ENCODE peak calls at places on chromosome 22, in nine cellular contexts. O is AG04450, Y is endodermal cell, I is fibroblast of lung, J is AG10803, V is IMR-90, Q is cardiac fibroblast, D is endothelial cell of umbilical vein, M is neural crest cell. W is an unnamed sample.

GRCh38 chr22:47381240-47381639 is 618.8 kb downstream of the TBC1D22A start:
- DNase-seq in O (no peak), Y (no peak), I (no peak), J (no peak), V (no peak), Q (no peak), D (no peak), M (no peak), W (no peak)

GRCh38 chr22:50705851-50706351 is 32.1 kb upstream of the ACR start:
- DNase-seq in O (no peak), Y (peak), I (no peak), J (no peak), V (no peak), Q (no peak), D (no peak), M (no peak), W (no peak)

GRCh38 chr22:48785792-48786678 is 1041.6 kb downstream of the BRD1 start:
- DNase-seq in O (no peak), Y (peak), I (no peak), J (no peak), V (no peak), Q (no peak), D (no peak), M (no peak), W (no peak)

GRCh38 chr22:48895831-48896765 is 931.6 kb downstream of the BRD1 start:
- DNase-seq in O (no peak), Y (no peak), I (no peak), J (no peak), V (no peak), Q (no peak), D (no peak), M (no peak), W (no peak)

GRCh38 chr22:43884600-43885318 is 7.1 kb downstream of the PNPLA5 start:
- DNase-seq in O (no peak), Y (peak), I (peak), J (peak), V (peak), Q (peak), D (peak), M (peak), W (peak)

GRCh38 chr22:50595189-50595588 is 5.4 kb upstream of the MAPK8IP2 start:
- DNase-seq in O (no peak), Y (no peak), I (no peak), J (no peak), V (no peak), Q (no peak), D (no peak), M (no peak), W (no peak)

GRCh38 chr22:47161631-47162030 is 399.2 kb downstream of the TBC1D22A start:
- DNase-seq in O (no peak), Y (peak), I (no peak), J (peak), V (no peak), Q (no peak), D (no peak), M (no peak), W (no peak)

GRCh38 chr22:17638182-17638431 is 450 bp upstream of the BCL2L13 start:
- DNase-seq in O (no peak), Y (no peak), I (no peak), J (peak), V (no peak), Q (no peak), D (no peak), M (no peak), W (no peak)

GRCh38 chr22:31734512-31734911 is 15.4 kb downstream of the PRR14L start:
- DNase-seq in O (peak), Y (no peak), I (peak), J (peak), V (peak), Q (peak), D (no peak), M (no peak), W (peak)

GRCh38 chr22:24440270-24440717 is 12.9 kb downstream of the ADORA2A start:
- DNase-seq in O (no peak), Y (no peak), I (no peak), J (no peak), V (no peak), Q (no peak), D (no peak), M (no peak), W (no peak)

GRCh38 chr22:46120420-46120737 is 29.9 kb upstream of the PPARA start:
- DNase-seq in O (no peak), Y (no peak), I (no peak), J (no peak), V (no peak), Q (no peak), D (no peak), M (no peak), W (no peak)

GRCh38 chr22:46121523-46122287 is 28.6 kb upstream of the PPARA start:
- DNase-seq in O (no peak), Y (no peak), I (no peak), J (peak), V (no peak), Q (no peak), D (no peak), M (no peak), W (peak)

GRCh38 chr22:46121079-46121478 is 29.2 kb upstream of the PPARA start:
- DNase-seq in O (no peak), Y (no peak), I (no peak), J (no peak), V (no peak), Q (no peak), D (no peak), M (no peak), W (peak)

GRCh38 chr22:46119093-46119728 is 31.1 kb upstream of the PPARA start:
- DNase-seq in O (no peak), Y (no peak), I (no peak), J (no peak), V (no peak), Q (no peak), D (no peak), M (no peak), W (peak)

DNA sequence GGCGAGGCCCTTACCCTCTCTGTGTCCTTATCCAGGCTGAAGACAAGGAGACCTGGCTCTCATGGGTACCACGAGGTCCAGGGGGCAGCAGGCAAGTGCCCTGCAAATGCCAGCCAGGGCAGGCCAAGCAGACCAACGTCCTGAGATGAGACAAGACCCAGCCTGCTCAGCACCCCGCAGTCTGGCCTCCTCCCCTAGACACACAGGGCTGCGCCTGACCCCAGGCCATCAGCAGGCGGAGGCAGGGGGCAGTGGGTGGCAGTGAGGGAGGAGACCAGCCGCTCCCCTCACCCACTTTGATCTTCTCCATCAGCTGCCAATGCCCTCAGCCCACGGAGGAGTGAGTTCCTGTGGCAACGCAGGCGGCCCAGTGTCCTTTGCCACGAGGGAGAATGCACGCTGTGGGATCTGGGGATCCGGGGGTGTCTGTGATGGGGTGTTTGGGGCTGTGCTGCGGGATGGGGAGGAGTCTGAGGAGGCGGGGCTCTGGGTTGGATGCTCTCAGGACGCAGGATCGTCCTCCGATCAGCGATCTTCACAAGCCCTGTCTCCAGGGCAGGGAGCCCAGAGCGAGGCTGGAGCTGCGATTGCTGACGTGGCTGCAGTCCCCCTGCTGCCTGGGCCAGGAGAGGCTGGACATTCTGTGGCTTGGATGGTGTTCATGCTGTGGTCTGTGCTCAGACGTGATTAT is 30.5 kb upstream of the PPARA start:
- DNase-seq in O (peak), Y (no peak), I (peak), J (peak), V (peak), Q (peak), D (no peak), M (no peak), W (peak)
- TF ChIP-seq CTCF in O (no peak), Y (no peak), I (no peak), J (peak), V (no peak), Q (peak), D (no peak), M (no peak), W (no peak)

DNA sequence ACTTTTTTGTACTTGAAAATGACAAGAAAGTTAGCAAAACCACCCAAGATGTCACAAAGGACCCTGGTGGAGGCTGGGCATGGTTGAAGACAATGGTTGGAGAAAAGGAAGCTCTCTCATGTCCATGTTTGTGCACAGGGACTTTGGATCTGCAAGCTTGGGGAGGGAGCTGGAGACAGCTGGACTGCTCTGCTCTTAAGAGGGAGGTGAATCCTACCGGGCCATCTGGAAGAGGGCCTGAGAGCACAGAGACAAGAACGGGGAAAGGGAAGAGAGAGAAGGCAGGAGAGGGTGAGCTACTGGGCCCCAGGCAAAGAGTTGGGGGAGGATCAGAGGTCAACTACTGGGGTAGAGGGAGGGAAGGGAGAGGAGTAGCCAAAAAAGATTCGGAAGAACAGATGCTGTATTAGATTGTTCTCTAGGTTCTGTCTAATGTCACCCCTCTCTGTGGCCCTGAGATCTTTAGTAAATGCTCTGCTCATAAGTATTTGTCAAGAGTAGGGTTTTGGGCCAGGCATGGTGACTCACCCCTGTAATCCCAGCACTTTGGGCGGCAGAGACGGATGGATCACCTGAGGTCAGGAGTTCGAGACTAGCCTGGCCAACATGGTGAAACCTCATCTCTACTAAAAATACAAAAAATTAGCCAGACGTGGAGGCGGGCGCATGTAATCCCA is 25.0 kb upstream of the HMOX1 start:
- DNase-seq in O (no peak), Y (no peak), I (peak), J (peak), V (peak), Q (no peak), D (no peak), M (no peak), W (peak)
- TF ChIP-seq CTCF in O (no peak), Y (no peak), I (no peak), J (no peak), V (no peak), Q (no peak), D (no peak), M (no peak), W (no peak)

GRCh38 chr22:41598081-41598480 is 8.4 kb upstream of the PMM1 start:
- DNase-seq in O (no peak), Y (no peak), I (peak), J (peak), V (peak), Q (peak), D (peak), M (no peak), W (peak)

GRCh38 chr22:41598891-41599635 is 9.4 kb upstream of the PMM1 start:
- DNase-seq in O (no peak), Y (no peak), I (no peak), J (no peak), V (no peak), Q (no peak), D (no peak), M (no peak), W (no peak)

GRCh38 chr22:41595703-41596102 is 6.1 kb upstream of the PMM1 start:
- DNase-seq in O (no peak), Y (no peak), I (no peak), J (no peak), V (no peak), Q (no peak), D (no peak), M (no peak), W (no peak)

GRCh38 chr22:41596776-41597634 is 7.4 kb upstream of the PMM1 start:
- DNase-seq in O (no peak), Y (peak), I (peak), J (peak), V (peak), Q (peak), D (peak), M (peak), W (peak)

DNA sequence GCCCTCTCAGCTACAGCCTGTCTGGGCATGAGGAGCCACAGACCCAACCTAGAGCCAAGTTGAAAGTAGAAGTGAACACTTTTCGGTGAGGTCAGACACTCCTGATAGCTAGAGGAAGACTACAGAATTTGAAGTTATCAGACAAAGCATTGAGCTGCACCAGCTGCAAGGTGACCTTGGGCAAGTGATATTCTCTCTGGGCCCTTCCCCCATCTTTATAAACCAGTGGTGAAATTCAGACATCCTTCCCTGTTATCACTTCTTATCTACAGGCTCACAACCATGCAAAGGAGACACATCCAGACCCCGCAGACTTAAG is 8.0 kb upstream of the PMM1 start:
- DNase-seq in O (no peak), Y (no peak), I (no peak), J (no peak), V (no peak), Q (no peak), D (no peak), M (no peak), W (no peak)
- TF ChIP-seq CTCF in O (no peak), Y (no peak), I (no peak), J (no peak), V (no peak), Q (no peak), D (no peak), M (no peak), W (no peak)

DNA sequence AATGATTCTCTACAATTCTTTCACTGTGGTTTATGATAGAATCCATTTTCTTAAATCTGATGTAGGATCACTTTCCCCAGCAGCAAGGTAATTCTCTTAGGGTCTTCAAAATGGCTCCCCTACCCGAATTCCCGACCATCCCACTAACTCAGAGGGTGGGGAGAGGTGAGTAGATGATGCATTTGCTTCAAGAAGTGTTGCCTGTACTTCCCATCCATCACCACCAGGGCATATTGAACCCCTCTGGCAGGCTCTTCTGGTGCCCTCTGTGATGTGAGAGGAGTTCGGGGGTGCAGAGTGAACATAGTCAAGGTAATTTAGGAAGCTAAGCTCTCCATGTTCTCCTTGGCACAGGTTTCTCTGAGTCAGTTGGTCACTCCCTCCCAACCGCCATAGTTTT is 52.3 kb downstream of the ZNRF3 start:
- DNase-seq in O (no peak), Y (no peak), I (no peak), J (no peak), V (no peak), Q (no peak), D (no peak), M (no peak), W (no peak)
- TF ChIP-seq CTCF in O (peak), Y (peak), I (peak), J (no peak), V (no peak), Q (peak), D (peak), M (peak), W (no peak)

DNA sequence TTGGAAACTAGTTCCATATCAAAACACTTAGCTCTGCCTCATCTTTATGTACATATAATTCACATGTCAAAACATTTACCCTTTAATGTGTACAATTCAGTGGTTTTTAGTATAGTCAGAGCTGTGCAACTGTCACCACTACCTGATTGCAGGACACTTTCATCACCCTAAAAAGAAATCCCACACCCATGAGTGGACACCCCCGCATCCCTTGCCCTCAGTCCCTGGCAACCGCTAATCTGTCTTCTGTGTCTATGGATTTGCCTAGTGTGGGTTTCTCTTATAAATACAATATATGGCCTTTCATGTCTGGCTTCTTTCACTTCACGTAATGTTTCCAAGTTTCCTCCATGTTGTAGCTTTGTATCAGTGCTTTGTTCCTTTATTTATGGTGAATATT is 8.6 kb upstream of the EMID1 start:
- DNase-seq in O (no peak), Y (no peak), I (peak), J (no peak), V (no peak), Q (no peak), D (no peak), M (no peak), W (no peak)
- TF ChIP-seq CTCF in O (no peak), Y (no peak), I (no peak), J (no peak), V (no peak), Q (no peak), D (no peak), M (no peak), W (no peak)

GRCh38 chr22:39927544-39927943 is 26.7 kb downstream of the GRAP2 start:
- DNase-seq in O (no peak), Y (peak), I (no peak), J (no peak), V (no peak), Q (no peak), D (no peak), M (no peak), W (no peak)
- TF ChIP-seq CTCF in O (peak), Y (peak), I (no peak), J (no peak), V (no peak), Q (no peak), D (no peak), M (peak), W (no peak)

GRCh38 chr22:37982938-37983859 is 1.2 kb downstream of the SOX10 start:
- DNase-seq in O (no peak), Y (peak), I (no peak), J (no peak), V (no peak), Q (no peak), D (no peak), M (peak), W (no peak)
- TF ChIP-seq CTCF in O (peak), Y (peak), I (no peak), J (no peak), V (peak), Q (no peak), D (peak), M (peak), W (no peak)

W was measured in fibroblast of mammary gland.